ENCODE peak calls at places on chromosomes 6 and 20, in six cellular contexts. One of them, this sample, is unnamed.

GRCh38 chr6:123042412-123042811 is 46.4 kb downstream of the CLVS2 start:
- DNase-seq in dorsolateral prefrontal cortex: no peak
- DNase-seq in lung: no peak
- DNase-seq in IMR-90: no peak
- DNase-seq in kidney: no peak
- DNase-seq in endothelial cell of umbilical vein: no peak
- DNase-seq in this sample: no peak

GRCh38 chr6:45951771-45952529 is 63.7 kb downstream of the CLIC5 start:
- DNase-seq in dorsolateral prefrontal cortex: no peak
- DNase-seq in lung: peak; percentile 40
- DNase-seq in IMR-90: no peak
- DNase-seq in kidney: no peak
- DNase-seq in endothelial cell of umbilical vein: no peak
- DNase-seq in this sample: no peak

GRCh38 chr6:86871681-86872080 is 65.6 kb upstream of the HTR1E start:
- DNase-seq in dorsolateral prefrontal cortex: no peak
- DNase-seq in lung: no peak
- DNase-seq in IMR-90: no peak
- DNase-seq in kidney: no peak
- DNase-seq in endothelial cell of umbilical vein: no peak
- DNase-seq in this sample: no peak

GRCh38 chr6:132227937-132228336 is 173.3 kb downstream of the MOXD1 start:
- DNase-seq in dorsolateral prefrontal cortex: no peak
- DNase-seq in lung: no peak
- DNase-seq in IMR-90: peak; percentile 96
- DNase-seq in kidney: no peak
- DNase-seq in endothelial cell of umbilical vein: no peak
- DNase-seq in this sample: no peak

GRCh38 chr20:34364013-34364382 is 925 bp downstream of the ITCH start:
- DNase-seq in dorsolateral prefrontal cortex: no peak
- DNase-seq in lung: peak; percentile 30
- DNase-seq in IMR-90: peak; percentile 34
- DNase-seq in kidney: no peak
- DNase-seq in endothelial cell of umbilical vein: peak; percentile 60
- DNase-seq in this sample: no peak

GRCh38 chr6:125910518-125910917 is 46.1 kb upstream of the HINT3 start:
- DNase-seq in dorsolateral prefrontal cortex: no peak
- DNase-seq in lung: no peak
- DNase-seq in IMR-90: peak; percentile 76
- DNase-seq in kidney: no peak
- DNase-seq in endothelial cell of umbilical vein: peak; percentile 28
- DNase-seq in this sample: no peak

GRCh38 chr6:40587240-40588069 is at the start of gene LRFN2:
- DNase-seq in dorsolateral prefrontal cortex: peak; percentile 80
- DNase-seq in lung: peak; percentile 70
- DNase-seq in IMR-90: peak; percentile 53
- DNase-seq in kidney: peak; percentile 90
- DNase-seq in endothelial cell of umbilical vein: peak; percentile 62
- DNase-seq in this sample: peak; percentile 83

GRCh38 chr6:43277643-43278523 is 20.2 kb upstream of the SLC22A7 start:
- DNase-seq in dorsolateral prefrontal cortex: no peak
- DNase-seq in lung: no peak
- DNase-seq in IMR-90: peak; percentile 10
- DNase-seq in kidney: no peak
- DNase-seq in endothelial cell of umbilical vein: no peak
- DNase-seq in this sample: no peak

GRCh38 chr20:33685328-33686007 is 717 bp downstream of the E2F1 start:
- DNase-seq in dorsolateral prefrontal cortex: no peak
- DNase-seq in lung: no peak
- DNase-seq in IMR-90: no peak
- DNase-seq in kidney: no peak
- DNase-seq in endothelial cell of umbilical vein: peak; percentile 13
- DNase-seq in this sample: no peak

GRCh38 chr20:41373851-41374567 is 7.4 kb upstream of the EMILIN3 start:
- DNase-seq in dorsolateral prefrontal cortex: no peak
- DNase-seq in lung: no peak
- DNase-seq in IMR-90: no peak
- DNase-seq in kidney: no peak
- DNase-seq in endothelial cell of umbilical vein: no peak
- DNase-seq in this sample: no peak

GRCh38 chr6:166325383-166326042 is 16.8 kb downstream of the SFT2D1 start:
- DNase-seq in dorsolateral prefrontal cortex: no peak
- DNase-seq in lung: no peak
- DNase-seq in IMR-90: no peak
- DNase-seq in kidney: no peak
- DNase-seq in endothelial cell of umbilical vein: no peak
- DNase-seq in this sample: no peak

GRCh38 chr6:33908025-33908424 is 104.2 kb upstream of the MLN start:
- DNase-seq in dorsolateral prefrontal cortex: no peak
- DNase-seq in lung: no peak
- DNase-seq in IMR-90: no peak
- DNase-seq in kidney: no peak
- DNase-seq in endothelial cell of umbilical vein: no peak
- DNase-seq in this sample: no peak
- H3K27ac ChIP-seq in dorsolateral prefrontal cortex: no peak overlapping the region
- H3K27ac ChIP-seq in lung: no peak overlapping the region
- H3K27ac ChIP-seq in IMR-90: no peak overlapping the region
- H3K27ac ChIP-seq in kidney: peak overlapping the region; percentile 52
- H3K27ac ChIP-seq in endothelial cell of umbilical vein: no peak overlapping the region
- H3K27ac ChIP-seq in this sample: no peak overlapping the region

DNA sequence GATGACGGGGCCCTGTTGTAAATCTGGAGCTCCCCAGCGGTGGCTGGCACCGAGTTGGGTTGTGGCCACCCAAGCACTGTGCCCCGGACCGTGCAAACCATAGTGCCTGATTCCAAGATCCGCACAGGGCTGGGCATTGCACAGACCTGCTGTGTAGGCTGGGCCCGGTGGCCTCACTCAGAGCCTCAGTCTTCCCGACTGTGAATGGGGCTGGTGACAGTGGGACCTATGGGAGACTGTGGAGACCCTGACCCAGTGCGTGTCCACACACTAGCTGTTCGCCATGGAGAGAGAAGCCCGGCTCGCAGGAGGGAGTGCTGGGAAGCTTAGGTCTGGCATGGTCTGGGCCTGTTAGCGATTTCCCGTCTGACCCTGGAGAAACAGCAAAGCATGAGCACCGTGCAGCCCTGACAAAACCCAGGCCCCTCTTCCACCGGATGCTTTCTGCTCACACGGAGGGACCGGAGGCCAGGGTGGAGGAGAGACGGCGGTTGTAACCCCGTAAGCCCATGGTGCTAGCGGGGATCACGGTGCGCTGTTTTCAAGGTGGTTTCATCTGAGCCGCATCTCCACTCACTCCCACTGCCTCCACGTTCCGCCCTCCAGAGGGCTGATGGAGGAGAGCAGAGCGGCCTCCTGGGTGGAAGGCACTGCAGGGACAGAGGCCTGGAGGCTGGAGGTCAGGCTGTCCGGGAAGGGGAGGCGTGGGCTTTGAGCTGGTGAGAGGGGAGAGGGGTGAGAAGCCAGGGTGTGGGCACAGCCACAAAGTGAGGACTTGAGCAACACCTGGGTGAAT is 52.2 kb downstream of the SRC start:
- DNase-seq in dorsolateral prefrontal cortex: no peak
- DNase-seq in lung: no peak
- DNase-seq in IMR-90: no peak
- DNase-seq in kidney: no peak
- DNase-seq in endothelial cell of umbilical vein: no peak
- DNase-seq in this sample: no peak
- H3K27ac ChIP-seq in dorsolateral prefrontal cortex: no peak overlapping the region
- H3K27ac ChIP-seq in lung: no peak overlapping the region
- H3K27ac ChIP-seq in IMR-90: no peak overlapping the region
- H3K27ac ChIP-seq in kidney: no peak overlapping the region
- H3K27ac ChIP-seq in endothelial cell of umbilical vein: no peak overlapping the region
- H3K27ac ChIP-seq in this sample: no peak overlapping the region

GRCh38 chr6:31574106-31575061 is 981 bp upstream of the TNF start:
- DNase-seq in dorsolateral prefrontal cortex: no peak
- DNase-seq in lung: no peak
- DNase-seq in IMR-90: no peak
- DNase-seq in kidney: no peak
- DNase-seq in endothelial cell of umbilical vein: no peak
- DNase-seq in this sample: no peak

GRCh38 chr6:31575952-31576684 is 753 bp downstream of the TNF start:
- DNase-seq in dorsolateral prefrontal cortex: no peak
- DNase-seq in lung: no peak
- DNase-seq in IMR-90: no peak
- DNase-seq in kidney: no peak
- DNase-seq in endothelial cell of umbilical vein: no peak
- DNase-seq in this sample: no peak

GRCh38 chr6:31573239-31574105 is 1.4 kb downstream of the LTA start:
- DNase-seq in dorsolateral prefrontal cortex: no peak
- DNase-seq in lung: no peak
- DNase-seq in IMR-90: no peak
- DNase-seq in kidney: no peak
- DNase-seq in endothelial cell of umbilical vein: no peak
- DNase-seq in this sample: no peak

GRCh38 chr6:31576897-31577341 is 1.6 kb downstream of the TNF start:
- DNase-seq in dorsolateral prefrontal cortex: no peak
- DNase-seq in lung: no peak
- DNase-seq in IMR-90: no peak
- DNase-seq in kidney: no peak
- DNase-seq in endothelial cell of umbilical vein: no peak
- DNase-seq in this sample: no peak

DNA sequence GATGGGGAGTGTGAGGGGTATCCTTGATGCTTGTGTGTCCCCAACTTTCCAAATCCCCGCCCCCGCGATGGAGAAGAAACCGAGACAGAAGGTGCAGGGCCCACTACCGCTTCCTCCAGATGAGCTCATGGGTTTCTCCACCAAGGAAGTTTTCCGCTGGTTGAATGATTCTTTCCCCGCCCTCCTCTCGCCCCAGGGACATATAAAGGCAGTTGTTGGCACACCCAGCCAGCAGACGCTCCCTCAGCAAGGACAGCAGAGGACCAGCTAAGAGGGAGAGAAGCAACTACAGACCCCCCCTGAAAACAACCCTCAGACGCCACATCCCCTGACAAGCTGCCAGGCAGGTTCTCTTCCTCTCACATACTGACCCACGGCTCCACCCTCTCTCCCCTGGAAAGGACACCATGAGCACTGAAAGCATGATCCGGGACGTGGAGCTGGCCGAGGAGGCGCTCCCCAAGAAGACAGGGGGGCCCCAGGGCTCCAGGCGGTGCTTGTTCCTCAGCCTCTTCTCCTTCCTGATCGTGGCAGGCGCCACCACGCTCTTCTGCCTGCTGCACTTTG is at the start of gene TNF:
- DNase-seq in dorsolateral prefrontal cortex: no peak
- DNase-seq in lung: peak; percentile 51
- DNase-seq in IMR-90: no peak
- DNase-seq in kidney: no peak
- DNase-seq in endothelial cell of umbilical vein: no peak
- DNase-seq in this sample: peak; percentile 59
- H3K27ac ChIP-seq in dorsolateral prefrontal cortex: no peak within 1 kb of the TSS
- H3K27ac ChIP-seq in lung: no peak within 1 kb of the TSS
- H3K27ac ChIP-seq in IMR-90: no peak within 1 kb of the TSS
- H3K27ac ChIP-seq in kidney: no peak within 1 kb of the TSS
- H3K27ac ChIP-seq in endothelial cell of umbilical vein: no peak within 1 kb of the TSS
- H3K27ac ChIP-seq in this sample: no peak within 1 kb of the TSS

DNA sequence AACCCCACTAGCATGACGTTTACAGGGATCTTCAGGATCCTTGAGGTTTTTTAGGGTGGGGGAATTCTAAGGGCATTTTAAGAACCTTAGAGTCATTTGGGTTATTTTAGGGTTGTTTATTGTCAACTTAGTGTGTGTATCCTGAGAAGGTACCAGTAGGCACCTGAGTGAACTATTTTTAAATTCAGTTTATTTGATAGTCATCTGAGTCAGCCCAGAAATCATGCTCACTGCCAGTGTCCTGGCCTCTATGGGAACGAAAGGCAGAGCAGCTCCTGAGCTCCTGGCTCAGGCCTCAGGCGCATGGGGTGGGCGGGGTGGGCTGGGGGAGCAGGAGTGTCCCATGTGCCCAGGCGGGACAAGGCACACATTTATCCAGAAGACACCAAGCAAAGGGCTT is 52.0 kb downstream of the PRND start:
- DNase-seq in dorsolateral prefrontal cortex: no peak
- DNase-seq in lung: no peak
- DNase-seq in IMR-90: no peak
- DNase-seq in kidney: no peak
- DNase-seq in endothelial cell of umbilical vein: no peak
- DNase-seq in this sample: no peak
- H3K27ac ChIP-seq in dorsolateral prefrontal cortex: no peak overlapping the region
- H3K27ac ChIP-seq in lung: no peak overlapping the region
- H3K27ac ChIP-seq in IMR-90: no peak overlapping the region
- H3K27ac ChIP-seq in kidney: no peak overlapping the region
- H3K27ac ChIP-seq in endothelial cell of umbilical vein: no peak overlapping the region
- H3K27ac ChIP-seq in this sample: no peak overlapping the region

DNA sequence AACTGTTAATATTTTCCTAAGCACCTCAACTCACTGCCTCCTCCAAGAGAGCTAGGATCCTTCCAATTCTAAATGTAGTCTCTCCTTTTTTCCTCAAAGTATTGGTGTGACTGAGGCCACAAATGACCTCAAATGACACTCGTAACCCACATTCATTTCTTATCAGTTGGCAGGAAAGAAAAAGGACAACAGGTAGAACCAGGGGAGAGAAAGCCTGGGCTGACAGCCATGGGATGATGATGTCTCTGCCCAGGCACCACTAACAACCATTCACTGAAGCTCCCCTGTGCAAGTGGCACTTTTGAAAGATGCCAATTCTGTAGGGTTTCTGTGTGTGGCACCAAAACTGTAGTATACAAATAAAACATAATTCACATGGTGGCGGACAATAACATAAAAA is 7.4 kb downstream of the ZBTB24 start:
- DNase-seq in dorsolateral prefrontal cortex: no peak
- DNase-seq in lung: no peak
- DNase-seq in IMR-90: no peak
- DNase-seq in kidney: no peak
- DNase-seq in endothelial cell of umbilical vein: no peak
- DNase-seq in this sample: peak; percentile 34
- H3K27ac ChIP-seq in dorsolateral prefrontal cortex: no peak overlapping the region
- H3K27ac ChIP-seq in lung: no peak overlapping the region
- H3K27ac ChIP-seq in IMR-90: no peak overlapping the region
- H3K27ac ChIP-seq in kidney: no peak overlapping the region
- H3K27ac ChIP-seq in endothelial cell of umbilical vein: no peak overlapping the region
- H3K27ac ChIP-seq in this sample: no peak overlapping the region